ENCODE peak calls at places on chromosomes 6 and 20, in four cellular contexts. X, W, T and K are unnamed samples.
A peak's percentile ranks its signal among the peaks of the same experiment; 100 is the strongest.

GRCh38 chr6:51608932-51609331 is 478.5 kb downstream of the PKHD1 start:
- DNase-seq in W (no peak), X (no peak), T (no peak), K (no peak)

GRCh38 chr20:52035498-52035897 is 156.1 kb downstream of the ZFP64 start:
- DNase-seq in T (no peak), X (no peak), W (no peak), K (no peak)

GRCh38 chr20:57759724-57760123 is 49.9 kb upstream of the PMEPA1 start:
- DNase-seq in T (no peak), X (no peak), W (no peak), K (no peak)

GRCh38 chr6:73354389-73354651 is 244 bp upstream of the DPPA5 start:
- DNase-seq in W (no peak), T (no peak), X (no peak), K (no peak)

GRCh38 chr6:147900191-147900830 is 391.8 kb downstream of the SAMD5 start:
- DNase-seq in X (no peak), W (no peak), T (peak; percentile 18), K (no peak)

GRCh38 chr6:149458196-149458595 is 26.6 kb downstream of the ZC3H12D start:
- DNase-seq in X (no peak), W (no peak), T (peak; percentile 32), K (no peak)

GRCh38 chr20:44910690-44911262 is 916 bp downstream of the PABPC1L start:
- DNase-seq in T (no peak), W (peak; percentile 31), X (no peak), K (no peak)

GRCh38 chr20:49948809-49949507 is 12.8 kb downstream of the RNF114 start:
- DNase-seq in T (peak; percentile 99), X (no peak), W (no peak), K (no peak)

GRCh38 chr6:148445116-148445515 is 102.5 kb downstream of the SASH1 start:
- DNase-seq in W (no peak), X (no peak), T (no peak), K (no peak)

GRCh38 chr6:27605401-27606342 is 132.8 kb upstream of the ZNF184 start:
- DNase-seq in X (no peak), W (peak; percentile 66), T (peak; percentile 59), K (peak; percentile 54)

GRCh38 chr6:18674346-18674745 is 287.2 kb downstream of the RNF144B start:
- DNase-seq in T (no peak), W (no peak), X (no peak), K (no peak)

GRCh38 chr20:13325033-13325432 is 104.0 kb downstream of the ISM1 start:
- DNase-seq in T (peak; percentile 16), W (peak; percentile 14), X (no peak), K (peak; percentile 32)

GRCh38 chr6:142406131-142406530 is 104.3 kb downstream of the ADGRG6 start:
- DNase-seq in T (no peak), X (no peak), W (no peak), K (peak; percentile 99)

GRCh38 chr6:142409794-142410193 is 108.0 kb downstream of the ADGRG6 start:
- DNase-seq in X (no peak), W (no peak), T (no peak), K (peak; percentile 69)

GRCh38 chr6:142407685-142408273 is 106.0 kb downstream of the ADGRG6 start:
- DNase-seq in W (no peak), T (no peak), X (no peak), K (peak; percentile 95)

GRCh38 chr6:142411145-142411544 is 109.3 kb downstream of the ADGRG6 start:
- DNase-seq in T (no peak), X (no peak), W (no peak), K (no peak)

GRCh38 chr6:142408409-142408808 is 106.6 kb downstream of the ADGRG6 start:
- DNase-seq in T (no peak), W (no peak), X (no peak), K (peak; percentile 50)
- TF ChIP-seq CTCF in T (no peak), W (no peak), X (no peak), K (peak; percentile 14)

DNA sequence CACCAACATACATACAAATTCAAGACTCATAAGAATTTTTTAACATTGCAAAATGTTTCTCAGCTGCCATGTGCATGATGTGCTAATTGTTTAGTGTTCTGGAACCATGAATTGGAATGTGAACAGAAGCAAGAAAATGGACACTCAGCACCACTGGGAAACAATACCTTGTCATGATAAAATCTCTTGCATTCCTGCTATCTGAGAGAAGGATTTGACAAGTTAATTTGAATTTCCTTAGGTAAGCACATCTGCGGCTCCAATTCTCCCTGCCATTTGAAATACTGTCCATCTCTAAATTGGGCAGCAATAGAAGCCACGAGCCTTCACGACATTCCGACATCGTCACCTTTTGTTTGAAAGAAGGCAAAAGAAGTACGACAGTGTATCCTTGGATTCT is 1104.6 kb upstream of the MAP3K7 start:
- DNase-seq in W (no peak), X (no peak), T (no peak), K (no peak)
- H3K9me1 ChIP-seq in W (no peaks in the 10 kb centered on the region), X (no peaks in the 10 kb centered on the region), T (no peaks in the 10 kb centered on the region), K (no peaks in the 10 kb centered on the region)

GRCh38 chr6:36897629-36898028 is 11.9 kb downstream of the C6orf89 start:
- DNase-seq in W (peak; percentile 39), T (peak; percentile 33), X (no peak), K (peak; percentile 5)
- TF ChIP-seq CTCF in W (peak; percentile 48), T (peak; percentile 27), X (peak; percentile 61), K (no peak)

DNA sequence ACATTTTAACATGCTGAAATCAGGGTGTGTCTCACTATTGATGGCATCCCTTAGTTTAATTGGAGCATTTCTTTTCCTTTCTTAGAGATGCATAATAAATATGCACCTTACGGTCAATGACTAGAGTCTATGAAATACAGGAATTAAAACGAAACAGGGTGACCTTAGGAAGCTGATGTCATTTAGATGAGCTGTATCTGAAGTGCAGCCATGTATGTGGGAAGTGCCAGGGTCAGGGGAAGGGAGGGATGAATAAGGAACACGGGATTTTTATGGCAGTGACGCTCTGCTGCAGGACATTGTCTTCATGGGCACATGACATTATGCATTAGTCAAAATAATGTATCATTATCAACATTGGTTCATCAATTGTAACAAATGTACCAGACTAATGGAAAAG is 84.0 kb downstream of the AGPAT4 start:
- DNase-seq in W (no peak), X (no peak), T (no peak), K (peak; percentile 11)
- H3K9me1 ChIP-seq in W (no peaks in the 10 kb centered on the region), X (no peaks in the 10 kb centered on the region), T (peaks cover 5% of the 10 kb centered on the region), K (no peaks in the 10 kb centered on the region)

GRCh38 chr20:59438201-59438600 is 137.8 kb downstream of the EDN3 start:
- DNase-seq in W (no peak), T (no peak), X (no peak), K (no peak)

GRCh38 chr20:59441860-59442810 is 141.7 kb downstream of the EDN3 start:
- DNase-seq in W (no peak), X (no peak), T (no peak), K (no peak)

GRCh38 chr20:59437601-59438031 is 137.2 kb downstream of the EDN3 start:
- DNase-seq in T (no peak), W (no peak), X (no peak), K (no peak)

GRCh38 chr20:59441306-59441705 is 140.9 kb downstream of the EDN3 start:
- DNase-seq in W (no peak), T (no peak), X (no peak), K (no peak)

GRCh38 chr20:59439243-59439642 is 138.8 kb downstream of the EDN3 start:
- DNase-seq in T (no peak), X (no peak), W (peak; percentile 16), K (no peak)
- TF ChIP-seq CTCF in T (no peak), X (no peak), W (peak; percentile 44), K (no peak)